ENCODE peak calls at places on chromosomes 11 and 22, in eight cellular contexts. B is naive thymus-derived CD4-positive, alpha-beta T cell; O is upper lobe of right lung; H is foreskin fibroblast; W is fibroblast of pulmonary artery; C is astrocyte of the spinal cord; K is AG10803; A is fibroblast of mammary gland. E is an unnamed sample.

GRCh38 chr22:17250380-17251129 is 31.3 kb upstream of the ADA2 start:
- DNase-seq in O (no peak), C (no peak), A (no peak), B (no peak), K (no peak), H (no peak), W (no peak), E (no peak)

GRCh38 chr11:32615422-32615821 is 31.8 kb downstream of the EIF3M start:
- DNase-seq in B (no peak), C (no peak), A (peak), H (no peak), K (peak), O (no peak), W (peak), E (peak)

GRCh38 chr11:40338739-40339138 is 1120.7 kb downstream of the LRRC4C start:
- DNase-seq in K (peak), C (peak), B (no peak), W (peak), H (peak), O (no peak), A (peak), E (peak)

GRCh38 chr11:62048101-62048500 is 75.7 kb upstream of the INCENP start:
- DNase-seq in C (no peak), W (no peak), H (peak), B (no peak), O (no peak), K (peak), A (peak), E (peak)

GRCh38 chr11:134957540-134958335 is 545.7 kb upstream of the B3GAT1 start:
- DNase-seq in H (no peak), K (no peak), C (no peak), A (no peak), W (no peak), B (no peak), O (no peak), E (no peak)

GRCh38 chr11:10396771-10397170 is 58.3 kb upstream of the AMPD3 start:
- DNase-seq in C (no peak), W (no peak), A (no peak), B (no peak), H (no peak), K (no peak), O (no peak), E (no peak)

GRCh38 chr11:131672191-131672590 is 301.8 kb downstream of the NTM start:
- DNase-seq in H (no peak), W (no peak), O (no peak), C (no peak), K (no peak), B (no peak), A (no peak), E (no peak)

GRCh38 chr11:133834399-133835257 is 10.7 kb downstream of the SPATA19 start:
- DNase-seq in B (no peak), K (no peak), C (no peak), A (no peak), O (no peak), H (no peak), W (no peak), E (no peak)

GRCh38 chr11:116840224-116840745 is 2.9 kb upstream of the APOA1 start:
- DNase-seq in C (no peak), B (no peak), K (peak), H (peak), A (peak), W (peak), O (no peak), E (peak)

GRCh38 chr11:119490253-119491006 is 67.5 kb upstream of the THY1 start:
- DNase-seq in K (no peak), C (no peak), H (no peak), A (no peak), B (no peak), O (no peak), W (no peak), E (no peak)

GRCh38 chr11:105179542-105180278 is 40.1 kb upstream of the CARD18 start:
- DNase-seq in H (no peak), K (no peak), B (no peak), A (no peak), O (no peak), C (no peak), W (no peak), E (no peak)

GRCh38 chr11:117217141-117217609 is 14.7 kb downstream of the PCSK7 start:
- DNase-seq in O (peak), K (peak), C (no peak), W (peak), B (no peak), H (no peak), A (peak), E (peak)

GRCh38 chr22:21826204-21826603 is 41.2 kb downstream of the MAPK1 start:
- DNase-seq in C (no peak), A (no peak), K (no peak), O (no peak), B (no peak), W (no peak), H (no peak), E (no peak)

GRCh38 chr11:64305691-64306562 is 603 bp downstream of the ESRRA start:
- DNase-seq in H (peak), K (peak), O (peak), W (peak), A (no peak), B (peak), C (peak), E (peak)

GRCh38 chr22:27724181-27724580 is 77.4 kb downstream of the MN1 start:
- DNase-seq in H (no peak), A (no peak), O (no peak), K (peak), W (peak), C (no peak), B (no peak), E (no peak)

GRCh38 chr11:60994450-60995135 is 23.1 kb downstream of the CD6 start:
- DNase-seq in O (no peak), C (no peak), W (no peak), H (no peak), K (no peak), A (no peak), B (no peak), E (no peak)

GRCh38 chr22:23305922-23306374 is 125.6 kb downstream of the BCR start:
- DNase-seq in C (peak), A (peak), H (peak), K (peak), O (peak), W (peak), B (no peak), E (peak)

DNA sequence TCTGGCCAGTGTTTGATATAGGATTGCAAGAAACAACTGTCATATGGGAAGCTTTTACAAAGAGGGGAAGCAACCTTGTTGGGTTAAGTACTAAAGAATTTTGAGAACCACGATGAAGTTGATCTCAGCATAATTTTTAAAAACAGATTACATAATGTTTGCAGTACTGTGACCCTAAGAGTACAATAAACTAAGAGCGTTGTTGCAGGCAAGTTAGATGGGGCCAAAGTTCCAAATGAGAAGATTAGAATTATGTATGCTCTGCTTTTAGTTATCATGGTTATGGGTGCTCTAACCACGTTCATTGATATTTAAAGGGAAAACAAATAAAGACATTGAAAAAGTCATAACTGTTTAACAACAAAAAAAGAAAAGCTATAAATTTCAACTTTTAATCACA is 177.5 kb downstream of the CNTN5 start:
- DNase-seq in O (no peak), C (no peak), B (no peak), K (no peak), H (no peak), A (no peak), W (no peak), E (no peak)
- H3K4me3 ChIP-seq in O (no peak), C (no peak), B (no peak), K (no peak), H (no peak), A (no peak), W (no peak), E (no peak)

GRCh38 chr22:44670220-44670983 is 31.6 kb upstream of the PRR5 start:
- DNase-seq in C (no peak), O (no peak), A (no peak), W (no peak), H (peak), B (no peak), K (no peak), E (no peak)

GRCh38 chr22:44669725-44670027 is 32.3 kb upstream of the PRR5 start:
- DNase-seq in O (no peak), H (peak), C (no peak), B (no peak), K (peak), W (peak), A (peak), E (no peak)

GRCh38 chr22:44667829-44668189 is 34.2 kb upstream of the PRR5 start:
- DNase-seq in W (no peak), C (no peak), K (no peak), H (no peak), O (no peak), B (peak), A (no peak), E (no peak)

GRCh38 chr22:44668190-44668885 is 33.7 kb upstream of the PRR5 start:
- DNase-seq in B (peak), K (no peak), A (no peak), W (no peak), H (no peak), C (no peak), O (no peak), E (no peak)

GRCh38 chr22:44668886-44669724 is 32.9 kb upstream of the PRR5 start:
- DNase-seq in B (no peak), O (no peak), W (no peak), C (no peak), K (no peak), A (no peak), H (no peak), E (no peak)
- H3K4me3 ChIP-seq in B (peak), O (peak), W (peak), C (peak), K (peak), A (peak), H (peak), E (peak)

GRCh38 chr11:76156971-76157427 is 49.3 kb downstream of the WNT11 start:
- DNase-seq in C (no peak), W (no peak), H (no peak), K (no peak), B (no peak), A (no peak), O (no peak), E (no peak)
- H3K4me3 ChIP-seq in C (no peak), W (no peak), H (no peak), K (no peak), B (no peak), A (no peak), O (no peak), E (no peak)

GRCh38 chr11:122207505-122207904 is 91.5 kb upstream of the BLID start:
- DNase-seq in W (peak), A (peak), K (peak), O (no peak), B (no peak), H (peak), C (peak), E (peak)
- H3K4me3 ChIP-seq in W (no peak), A (no peak), K (peak), O (no peak), B (no peak), H (no peak), C (peak), E (no peak)